ENCODE peak calls at places on chromosomes 6 and 20, in seven cellular contexts. One of them, this sample, is unnamed.

GRCh38 chr20:64040231-64041039 is 4.5 kb downstream of the C20orf204 start:
- DNase-seq in fibroblast of pulmonary artery: no peak
- DNase-seq in AG04450: no peak
- DNase-seq in hepatocyte: no peak
- DNase-seq in coronary artery: no peak
- DNase-seq in GM06990: no peak
- DNase-seq in progenitor cell of endocrine pancreas: no peak
- DNase-seq in this sample: no peak

GRCh38 chr6:109793793-109794192 is 102.7 kb downstream of the FIG4 start:
- DNase-seq in fibroblast of pulmonary artery: peak
- DNase-seq in AG04450: peak
- DNase-seq in hepatocyte: peak
- DNase-seq in coronary artery: no peak
- DNase-seq in GM06990: no peak
- DNase-seq in progenitor cell of endocrine pancreas: no peak
- DNase-seq in this sample: peak

GRCh38 chr6:122494665-122495272 is 23.2 kb upstream of the SERINC1 start:
- DNase-seq in fibroblast of pulmonary artery: no peak
- DNase-seq in AG04450: no peak
- DNase-seq in hepatocyte: no peak
- DNase-seq in coronary artery: no peak
- DNase-seq in GM06990: no peak
- DNase-seq in progenitor cell of endocrine pancreas: no peak
- DNase-seq in this sample: no peak

GRCh38 chr6:100186552-100186951 is 192.5 kb upstream of the MCHR2 start:
- DNase-seq in fibroblast of pulmonary artery: no peak
- DNase-seq in AG04450: no peak
- DNase-seq in hepatocyte: no peak
- DNase-seq in coronary artery: no peak
- DNase-seq in GM06990: no peak
- DNase-seq in progenitor cell of endocrine pancreas: no peak
- DNase-seq in this sample: no peak

GRCh38 chr6:5752282-5752681 is 254.4 kb downstream of the NRN1 start:
- DNase-seq in fibroblast of pulmonary artery: peak
- DNase-seq in AG04450: peak
- DNase-seq in hepatocyte: no peak
- DNase-seq in coronary artery: peak
- DNase-seq in GM06990: no peak
- DNase-seq in progenitor cell of endocrine pancreas: no peak
- DNase-seq in this sample: peak

GRCh38 chr20:4962257-4962855 is 39.0 kb downstream of the SLC23A2 start:
- DNase-seq in fibroblast of pulmonary artery: no peak
- DNase-seq in AG04450: no peak
- DNase-seq in hepatocyte: no peak
- DNase-seq in coronary artery: no peak
- DNase-seq in GM06990: no peak
- DNase-seq in progenitor cell of endocrine pancreas: no peak
- DNase-seq in this sample: no peak

GRCh38 chr6:157861184-157861583 is 38.1 kb downstream of the SNX9 start:
- DNase-seq in fibroblast of pulmonary artery: no peak
- DNase-seq in AG04450: no peak
- DNase-seq in hepatocyte: no peak
- DNase-seq in coronary artery: no peak
- DNase-seq in GM06990: no peak
- DNase-seq in progenitor cell of endocrine pancreas: no peak
- DNase-seq in this sample: no peak

GRCh38 chr6:38262609-38263008 is 377.1 kb downstream of the BTBD9 start:
- DNase-seq in fibroblast of pulmonary artery: no peak
- DNase-seq in AG04450: no peak
- DNase-seq in hepatocyte: no peak
- DNase-seq in coronary artery: no peak
- DNase-seq in GM06990: no peak
- DNase-seq in progenitor cell of endocrine pancreas: no peak
- DNase-seq in this sample: no peak

GRCh38 chr20:53778041-53778516 is 184.4 kb upstream of the ZNF217 start:
- DNase-seq in fibroblast of pulmonary artery: no peak
- DNase-seq in AG04450: no peak
- DNase-seq in hepatocyte: no peak
- DNase-seq in coronary artery: no peak
- DNase-seq in GM06990: no peak
- DNase-seq in progenitor cell of endocrine pancreas: no peak
- DNase-seq in this sample: no peak

GRCh38 chr20:7459123-7459522 is 481.1 kb downstream of the HAO1 start:
- DNase-seq in fibroblast of pulmonary artery: peak
- DNase-seq in AG04450: no peak
- DNase-seq in hepatocyte: no peak
- DNase-seq in coronary artery: no peak
- DNase-seq in GM06990: no peak
- DNase-seq in progenitor cell of endocrine pancreas: no peak
- DNase-seq in this sample: peak

GRCh38 chr6:10193321-10193720 is 221.6 kb downstream of the TFAP2A start:
- DNase-seq in fibroblast of pulmonary artery: no peak
- DNase-seq in AG04450: no peak
- DNase-seq in hepatocyte: no peak
- DNase-seq in coronary artery: no peak
- DNase-seq in GM06990: no peak
- DNase-seq in progenitor cell of endocrine pancreas: no peak
- DNase-seq in this sample: no peak

DNA sequence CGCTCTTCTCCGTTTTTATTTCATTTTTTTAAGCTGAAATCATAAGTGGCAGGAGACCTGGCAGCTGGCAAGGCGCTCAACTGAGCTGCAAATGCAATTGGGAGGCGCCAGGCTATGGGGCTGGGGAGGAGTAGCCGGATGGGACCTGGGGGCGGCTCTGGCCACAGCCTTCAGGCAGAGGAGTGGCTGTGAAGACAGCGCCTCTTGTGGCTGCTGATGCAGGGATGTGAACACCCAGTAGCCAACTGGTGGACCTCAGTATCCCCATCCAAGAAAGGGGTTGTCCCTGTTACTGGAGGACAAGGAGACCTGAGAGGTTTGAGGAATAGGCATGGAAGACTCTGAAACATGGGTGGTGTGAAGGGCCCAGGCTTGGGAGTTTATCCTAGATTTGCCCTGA is 12.6 kb downstream of the KCNK17 start:
- DNase-seq in fibroblast of pulmonary artery: peak
- DNase-seq in AG04450: no peak
- DNase-seq in hepatocyte: no peak
- DNase-seq in coronary artery: no peak
- DNase-seq in GM06990: no peak
- DNase-seq in progenitor cell of endocrine pancreas: no peak
- DNase-seq in this sample: no peak
- TF ChIP-seq CTCF in fibroblast of pulmonary artery: peak
- TF ChIP-seq CTCF in AG04450: peak
- TF ChIP-seq CTCF in hepatocyte: peak
- TF ChIP-seq CTCF in coronary artery: no peak
- TF ChIP-seq CTCF in GM06990: peak
- TF ChIP-seq CTCF in progenitor cell of endocrine pancreas: peak
- TF ChIP-seq CTCF in this sample: peak

GRCh38 chr6:144087789-144088426 is 7.5 kb downstream of the SF3B5 start:
- DNase-seq in fibroblast of pulmonary artery: no peak
- DNase-seq in AG04450: no peak
- DNase-seq in hepatocyte: no peak
- DNase-seq in coronary artery: no peak
- DNase-seq in GM06990: no peak
- DNase-seq in progenitor cell of endocrine pancreas: no peak
- DNase-seq in this sample: no peak
- TF ChIP-seq CTCF in fibroblast of pulmonary artery: no peak
- TF ChIP-seq CTCF in AG04450: no peak
- TF ChIP-seq CTCF in hepatocyte: no peak
- TF ChIP-seq CTCF in coronary artery: no peak
- TF ChIP-seq CTCF in GM06990: no peak
- TF ChIP-seq CTCF in progenitor cell of endocrine pancreas: no peak
- TF ChIP-seq CTCF in this sample: no peak

GRCh38 chr20:23227274-23227673 is 123.3 kb upstream of the NXT1 start:
- DNase-seq in fibroblast of pulmonary artery: no peak
- DNase-seq in AG04450: no peak
- DNase-seq in hepatocyte: no peak
- DNase-seq in coronary artery: no peak
- DNase-seq in GM06990: no peak
- DNase-seq in progenitor cell of endocrine pancreas: no peak
- DNase-seq in this sample: no peak
- TF ChIP-seq CTCF in fibroblast of pulmonary artery: no peak
- TF ChIP-seq CTCF in AG04450: no peak
- TF ChIP-seq CTCF in hepatocyte: no peak
- TF ChIP-seq CTCF in coronary artery: no peak
- TF ChIP-seq CTCF in GM06990: no peak
- TF ChIP-seq CTCF in progenitor cell of endocrine pancreas: no peak
- TF ChIP-seq CTCF in this sample: no peak

GRCh38 chr20:18272451-18272850 is 15.9 kb upstream of the ZNF133 start:
- DNase-seq in fibroblast of pulmonary artery: peak
- DNase-seq in AG04450: no peak
- DNase-seq in hepatocyte: no peak
- DNase-seq in coronary artery: no peak
- DNase-seq in GM06990: no peak
- DNase-seq in progenitor cell of endocrine pancreas: no peak
- DNase-seq in this sample: no peak
- TF ChIP-seq CTCF in fibroblast of pulmonary artery: peak
- TF ChIP-seq CTCF in AG04450: peak
- TF ChIP-seq CTCF in hepatocyte: no peak
- TF ChIP-seq CTCF in coronary artery: no peak
- TF ChIP-seq CTCF in GM06990: no peak
- TF ChIP-seq CTCF in progenitor cell of endocrine pancreas: peak
- TF ChIP-seq CTCF in this sample: no peak

GRCh38 chr6:161442381-161442858 is 168.6 kb upstream of the AGPAT4 start:
- DNase-seq in fibroblast of pulmonary artery: no peak
- DNase-seq in AG04450: no peak
- DNase-seq in hepatocyte: no peak
- DNase-seq in coronary artery: no peak
- DNase-seq in GM06990: no peak
- DNase-seq in progenitor cell of endocrine pancreas: no peak
- DNase-seq in this sample: no peak

GRCh38 chr6:161443868-161444267 is 170.0 kb upstream of the AGPAT4 start:
- DNase-seq in fibroblast of pulmonary artery: no peak
- DNase-seq in AG04450: no peak
- DNase-seq in hepatocyte: no peak
- DNase-seq in coronary artery: no peak
- DNase-seq in GM06990: no peak
- DNase-seq in progenitor cell of endocrine pancreas: no peak
- DNase-seq in this sample: no peak

GRCh38 chr6:161446296-161446925 is 172.6 kb upstream of the AGPAT4 start:
- DNase-seq in fibroblast of pulmonary artery: no peak
- DNase-seq in AG04450: no peak
- DNase-seq in hepatocyte: no peak
- DNase-seq in coronary artery: no peak
- DNase-seq in GM06990: no peak
- DNase-seq in progenitor cell of endocrine pancreas: no peak
- DNase-seq in this sample: no peak

GRCh38 chr6:161444966-161445799 is 171.3 kb upstream of the AGPAT4 start:
- DNase-seq in fibroblast of pulmonary artery: no peak
- DNase-seq in AG04450: no peak
- DNase-seq in hepatocyte: no peak
- DNase-seq in coronary artery: no peak
- DNase-seq in GM06990: no peak
- DNase-seq in progenitor cell of endocrine pancreas: no peak
- DNase-seq in this sample: no peak

GRCh38 chr6:161444464-161444863 is 170.6 kb upstream of the AGPAT4 start:
- DNase-seq in fibroblast of pulmonary artery: peak
- DNase-seq in AG04450: no peak
- DNase-seq in hepatocyte: no peak
- DNase-seq in coronary artery: no peak
- DNase-seq in GM06990: no peak
- DNase-seq in progenitor cell of endocrine pancreas: no peak
- DNase-seq in this sample: no peak
- TF ChIP-seq CTCF in fibroblast of pulmonary artery: peak
- TF ChIP-seq CTCF in AG04450: peak
- TF ChIP-seq CTCF in hepatocyte: peak
- TF ChIP-seq CTCF in coronary artery: no peak
- TF ChIP-seq CTCF in GM06990: no peak
- TF ChIP-seq CTCF in progenitor cell of endocrine pancreas: no peak
- TF ChIP-seq CTCF in this sample: peak

GRCh38 chr6:17705778-17706579 is 746 bp downstream of the NUP153 start:
- DNase-seq in fibroblast of pulmonary artery: peak
- DNase-seq in AG04450: peak
- DNase-seq in hepatocyte: peak
- DNase-seq in coronary artery: peak
- DNase-seq in GM06990: peak
- DNase-seq in progenitor cell of endocrine pancreas: peak
- DNase-seq in this sample: peak
- TF ChIP-seq CTCF in fibroblast of pulmonary artery: no peak
- TF ChIP-seq CTCF in AG04450: no peak
- TF ChIP-seq CTCF in hepatocyte: no peak
- TF ChIP-seq CTCF in coronary artery: no peak
- TF ChIP-seq CTCF in GM06990: peak
- TF ChIP-seq CTCF in progenitor cell of endocrine pancreas: peak
- TF ChIP-seq CTCF in this sample: no peak